ENCODE peak calls at places on chromosomes 12 and 14, in five cellular contexts. One of them, this sample, is unnamed.

GRCh38 chr12:98741229-98741614 is 96.1 kb downstream of the APAF1 start:
- DNase-seq in NCI-H1417 treated with DMSO at 0.1 percent for 48 hours: no peak
- DNase-seq in OCI-LY7: no peak
- DNase-seq in foreskin fibroblast: peak
- DNase-seq in hepatocyte: no peak
- DNase-seq in this sample: no peak

GRCh38 chr14:86035882-86036281 is 505.9 kb downstream of the FLRT2 start:
- DNase-seq in hepatocyte: peak
- DNase-seq in OCI-LY7: peak
- DNase-seq in foreskin fibroblast: no peak
- DNase-seq in NCI-H1417 treated with DMSO at 0.1 percent for 48 hours: no peak
- DNase-seq in this sample: no peak

GRCh38 chr12:13167906-13168305 is 28.6 kb upstream of the EMP1 start:
- DNase-seq in hepatocyte: no peak
- DNase-seq in OCI-LY7: no peak
- DNase-seq in foreskin fibroblast: no peak
- DNase-seq in NCI-H1417 treated with DMSO at 0.1 percent for 48 hours: no peak
- DNase-seq in this sample: no peak

GRCh38 chr14:52802597-52802996 is 11.2 kb upstream of the GNPNAT1 start:
- DNase-seq in hepatocyte: no peak
- DNase-seq in foreskin fibroblast: peak
- DNase-seq in NCI-H1417 treated with DMSO at 0.1 percent for 48 hours: no peak
- DNase-seq in OCI-LY7: no peak
- DNase-seq in this sample: no peak

GRCh38 chr14:101074124-101075024 is 170.9 kb upstream of the RTL1 start:
- DNase-seq in hepatocyte: no peak
- DNase-seq in foreskin fibroblast: no peak
- DNase-seq in NCI-H1417 treated with DMSO at 0.1 percent for 48 hours: no peak
- DNase-seq in OCI-LY7: no peak
- DNase-seq in this sample: no peak

GRCh38 chr14:43687866-43688265 is 819.2 kb downstream of the FSCB start:
- DNase-seq in NCI-H1417 treated with DMSO at 0.1 percent for 48 hours: no peak
- DNase-seq in foreskin fibroblast: no peak
- DNase-seq in OCI-LY7: no peak
- DNase-seq in hepatocyte: peak
- DNase-seq in this sample: no peak

GRCh38 chr14:55540847-55541773 is 38.9 kb upstream of the KTN1 start:
- DNase-seq in hepatocyte: no peak
- DNase-seq in OCI-LY7: no peak
- DNase-seq in foreskin fibroblast: peak
- DNase-seq in NCI-H1417 treated with DMSO at 0.1 percent for 48 hours: no peak
- DNase-seq in this sample: no peak

GRCh38 chr12:49824886-49825285 is 3.3 kb downstream of the NCKAP5L start:
- DNase-seq in foreskin fibroblast: peak
- DNase-seq in OCI-LY7: no peak
- DNase-seq in hepatocyte: no peak
- DNase-seq in NCI-H1417 treated with DMSO at 0.1 percent for 48 hours: no peak
- DNase-seq in this sample: no peak

GRCh38 chr12:52401526-52401925 is 4.6 kb downstream of the KRT82 start:
- DNase-seq in hepatocyte: no peak
- DNase-seq in foreskin fibroblast: no peak
- DNase-seq in OCI-LY7: no peak
- DNase-seq in NCI-H1417 treated with DMSO at 0.1 percent for 48 hours: no peak
- DNase-seq in this sample: no peak

GRCh38 chr14:105449276-105450122 is 25.1 kb upstream of the CRIP2 start:
- DNase-seq in hepatocyte: no peak
- DNase-seq in NCI-H1417 treated with DMSO at 0.1 percent for 48 hours: no peak
- DNase-seq in OCI-LY7: no peak
- DNase-seq in foreskin fibroblast: no peak
- DNase-seq in this sample: no peak